ENCODE peak calls at places on chromosomes 7 and 10, in five cellular contexts. R is MCF 10A, K is H1, Y is lung microvascular endothelial cell, Q is non-pigmented ciliary epithelial cell. P is an unnamed sample.

GRCh38 chr7:36117201-36117840 is 35.7 kb upstream of the EEPD1 start:
- DNase-seq in R (no peak), K (no peak), Y (no peak), Q (no peak), P (no peak)

GRCh38 chr7:143381427-143382125 is 431 bp downstream of the ZYX start:
- DNase-seq in R (peak), K (no peak), Y (peak), Q (no peak), P (peak)

GRCh38 chr10:112115781-112116385 is 67.7 kb downstream of the GPAM start:
- DNase-seq in R (peak), K (peak), Y (peak), Q (no peak), P (no peak)

GRCh38 chr10:97007417-97007816 is 175.3 kb downstream of the LCOR start:
- DNase-seq in R (no peak), K (no peak), Y (peak), Q (no peak), P (no peak)

GRCh38 chr10:2119316-2119715 is 382.0 kb upstream of the ADARB2 start:
- DNase-seq in R (peak), K (no peak), Y (no peak), Q (peak), P (no peak)

GRCh38 chr10:76397210-76397881 is 965.9 kb downstream of the LRMDA start:
- DNase-seq in R (no peak), K (no peak), Y (no peak), Q (no peak), P (no peak)

GRCh38 chr7:31192996-31193395 is 140.9 kb downstream of the ADCYAP1R1 start:
- DNase-seq in R (peak), K (peak), Y (peak), Q (no peak), P (peak)

GRCh38 chr10:133230387-133231195 is 574 bp downstream of the UTF1 start:
- DNase-seq in R (no peak), K (no peak), Y (peak), Q (no peak), P (no peak)

GRCh38 chr10:96645191-96645721 is 58.4 kb upstream of the TM9SF3 start:
- DNase-seq in R (no peak), K (no peak), Y (no peak), Q (no peak), P (no peak)

GRCh38 chr10:110357252-110357780 is 52.6 kb upstream of the SMNDC1 start:
- DNase-seq in R (peak), K (no peak), Y (peak), Q (peak), P (no peak)

GRCh38 chr7:36736827-36737211 is 12.5 kb upstream of the AOAH start:
- DNase-seq in R (no peak), K (no peak), Y (no peak), Q (no peak), P (no peak)

GRCh38 chr10:31867646-31868045 is 61.0 kb downstream of the ARHGAP12 start:
- DNase-seq in R (peak), K (no peak), Y (no peak), Q (no peak), P (no peak)

GRCh38 chr10:8245131-8246117 is 190.9 kb downstream of the GATA3 start:
- DNase-seq in R (no peak), K (no peak), Y (no peak), Q (no peak), P (no peak)

GRCh38 chr10:90289037-90289436 is 568.8 kb downstream of the HTR7 start:
- DNase-seq in R (no peak), K (no peak), Y (peak), Q (no peak), P (no peak)

GRCh38 chr10:68049289-68050078 is 25.6 kb downstream of the HERC4 start:
- DNase-seq in R (no peak), K (no peak), Y (no peak), Q (no peak), P (no peak)

GRCh38 chr7:149780056-149780455 is 6.7 kb upstream of the ZNF467 start:
- DNase-seq in R (no peak), K (no peak), Y (no peak), Q (no peak), P (no peak)

GRCh38 chr10:2610946-2611345 is 456.4 kb upstream of the PFKP start:
- DNase-seq in R (no peak), K (no peak), Y (no peak), Q (no peak), P (no peak)

GRCh38 chr10:117137031-117137910 is 799 bp downstream of the VAX1 start:
- DNase-seq in R (no peak), K (peak), Y (peak), Q (no peak), P (peak)

GRCh38 chr10:1660386-1660785 is 76.9 kb downstream of the ADARB2 start:
- DNase-seq in R (no peak), K (no peak), Y (no peak), Q (no peak), P (no peak)

GRCh38 chr7:146781352-146782116 is 664.9 kb downstream of the CNTNAP2 start:
- DNase-seq in R (no peak), K (no peak), Y (no peak), Q (no peak), P (no peak)

GRCh38 chr7:64558323-64558705 is 4.6 kb downstream of the ZNF680 start:
- DNase-seq in R (no peak), K (no peak), Y (no peak), Q (no peak), P (no peak)

GRCh38 chr7:137715546-137715945 is 131.2 kb downstream of the DGKI start:
- DNase-seq in R (no peak), K (no peak), Y (no peak), Q (no peak), P (no peak)

GRCh38 chr10:116109481-116109880 is 163.5 kb downstream of the GFRA1 start:
- DNase-seq in R (no peak), K (no peak), Y (no peak), Q (no peak), P (no peak)

GRCh38 chr7:123787227-123788007 is 38.6 kb upstream of the WASL start:
- DNase-seq in R (peak), K (no peak), Y (no peak), Q (no peak), P (no peak)

GRCh38 chr10:69321865-69322264 is 43.6 kb downstream of the HK1 start:
- DNase-seq in R (no peak), K (no peak), Y (no peak), Q (no peak), P (no peak)

GRCh38 chr7:94041529-94041928 is 37.4 kb upstream of the BET1 start:
- DNase-seq in R (peak), K (no peak), Y (no peak), Q (peak), P (no peak)

GRCh38 chr7:131893627-131894345 is 337.4 kb upstream of the PODXL start:
- DNase-seq in R (no peak), K (no peak), Y (no peak), Q (no peak), P (no peak)

GRCh38 chr10:22475857-22476600 is 130.7 kb downstream of the SPAG6 start:
- DNase-seq in R (no peak), K (peak), Y (peak), Q (no peak), P (peak)

GRCh38 chr10:129946868-129947267 is 17.2 kb downstream of the EBF3 start:
- DNase-seq in R (no peak), K (no peak), Y (no peak), Q (no peak), P (no peak)

GRCh38 chr10:100446130-100446761 is 16.6 kb upstream of the WNT8B start:
- DNase-seq in R (no peak), K (no peak), Y (no peak), Q (no peak), P (no peak)

GRCh38 chr7:23216021-23216420 is 30.6 kb upstream of the GPNMB start:
- DNase-seq in R (no peak), K (no peak), Y (no peak), Q (no peak), P (no peak)

GRCh38 chr7:80137410-80137809 is 2.8 kb downstream of the GNAI1 start:
- DNase-seq in R (no peak), K (no peak), Y (no peak), Q (no peak), P (no peak)

GRCh38 chr10:103648231-103648950 is 154.9 kb downstream of the NEURL1 start:
- DNase-seq in R (no peak), K (no peak), Y (no peak), Q (no peak), P (no peak)

GRCh38 chr7:50393547-50394252 is 56.5 kb downstream of the FIGNL1 start:
- DNase-seq in R (no peak), K (no peak), Y (no peak), Q (no peak), P (no peak)

GRCh38 chr10:34933676-34934075 is 118.6 kb upstream of the PARD3 start:
- DNase-seq in R (no peak), K (no peak), Y (no peak), Q (no peak), P (no peak)